ENCODE peak calls at places on chromosomes 7 and 10, in eight cellular contexts. R, Q, O, C, G, N, E and M are unnamed samples.
A peak's percentile ranks its signal among the peaks of the same experiment; 100 is the strongest.

GRCh38 chr7:121138262-121138933 is 149.9 kb downstream of the CPED1 start:
- DNase-seq in R (no peak), Q (no peak), O (peak; percentile 64), C (no peak), G (no peak), N (no peak), E (no peak), M (no peak)

GRCh38 chr7:108442039-108442568 is 14.1 kb downstream of the NRCAM start:
- DNase-seq in R (no peak), Q (no peak), O (peak; percentile 71), C (no peak), G (no peak), N (no peak), E (no peak), M (no peak)

GRCh38 chr10:112261281-112261822 is 21.8 kb upstream of the TECTB start:
- DNase-seq in R (no peak), Q (no peak), O (no peak), C (no peak), G (no peak), N (peak; percentile 70), E (no peak), M (peak; percentile 32)

GRCh38 chr7:738723-739454 is 11.8 kb upstream of the PRKAR1B start:
- DNase-seq in R (peak; percentile 78), Q (no peak), O (no peak), C (no peak), G (no peak), N (no peak), E (no peak), M (no peak)

GRCh38 chr7:51310131-51310583 is 6.5 kb downstream of the COBL start:
- DNase-seq in R (no peak), Q (no peak), O (no peak), C (no peak), G (no peak), N (no peak), E (no peak), M (no peak)

GRCh38 chr7:22344655-22345054 is 12.3 kb downstream of the RAPGEF5 start:
- DNase-seq in R (no peak), Q (no peak), O (no peak), C (no peak), G (no peak), N (no peak), E (no peak), M (no peak)

GRCh38 chr7:7773334-7774308 is 55.2 kb upstream of the RPA3 start:
- DNase-seq in R (no peak), Q (no peak), O (no peak), C (no peak), G (no peak), N (no peak), E (no peak), M (no peak)

GRCh38 chr10:31603245-31604087 is 284.4 kb downstream of the ZEB1 start:
- DNase-seq in R (peak; percentile 99), Q (peak; percentile 90), O (peak; percentile 81), C (peak; percentile 39), G (peak; percentile 97), N (peak; percentile 91), E (peak; percentile 80), M (peak; percentile 54)

GRCh38 chr7:98301693-98302470 is 20.4 kb downstream of the BRI3 start:
- DNase-seq in R (no peak), Q (no peak), O (no peak), C (no peak), G (no peak), N (no peak), E (no peak), M (no peak)

GRCh38 chr10:80612261-80612660 is 74.6 kb downstream of the SH2D4B start:
- DNase-seq in R (no peak), Q (no peak), O (peak; percentile 17), C (no peak), G (no peak), N (no peak), E (no peak), M (no peak)

GRCh38 chr7:107046511-107047259 is 2.2 kb downstream of the PRKAR2B start:
- DNase-seq in R (no peak), Q (no peak), O (no peak), C (no peak), G (no peak), N (no peak), E (no peak), M (no peak)